ENCODE peak calls at places on chromosomes 2 and 18, in four cellular contexts. One of them, this sample, is unnamed.

GRCh38 chr2:21415234-21415633 is 291.5 kb downstream of the TDRD15 start:
- DNase-seq in CD8-positive, alpha-beta T cell: no peak
- DNase-seq in K562: no peak
- DNase-seq in GM10248: no peak
- DNase-seq in this sample: no peak

GRCh38 chr2:27027211-27027651 is 5.5 kb upstream of the TMEM214 start:
- DNase-seq in CD8-positive, alpha-beta T cell: no peak
- DNase-seq in K562: no peak
- DNase-seq in GM10248: no peak
- DNase-seq in this sample: no peak

GRCh38 chr2:8586397-8587051 is 95.3 kb upstream of the ID2 start:
- DNase-seq in CD8-positive, alpha-beta T cell: no peak
- DNase-seq in K562: no peak
- DNase-seq in GM10248: no peak
- DNase-seq in this sample: no peak

GRCh38 chr2:231015462-231015861 is 19.5 kb downstream of the SPATA3 start:
- DNase-seq in CD8-positive, alpha-beta T cell: no peak
- DNase-seq in K562: no peak
- DNase-seq in GM10248: no peak
- DNase-seq in this sample: no peak

GRCh38 chr2:13522917-13523821 is 806.4 kb downstream of the TRIB2 start:
- DNase-seq in CD8-positive, alpha-beta T cell: no peak
- DNase-seq in K562: no peak
- DNase-seq in GM10248: peak; percentile 29
- DNase-seq in this sample: no peak

GRCh38 chr18:58863539-58864145 is 1.0 kb upstream of the ZNF532 start:
- DNase-seq in CD8-positive, alpha-beta T cell: peak; percentile 61
- DNase-seq in K562: no peak
- DNase-seq in GM10248: peak; percentile 52
- DNase-seq in this sample: peak; percentile 40

GRCh38 chr2:151347904-151348303 is 9.5 kb upstream of the TNFAIP6 start:
- DNase-seq in CD8-positive, alpha-beta T cell: no peak
- DNase-seq in K562: no peak
- DNase-seq in GM10248: no peak
- DNase-seq in this sample: no peak

GRCh38 chr18:28003451-28003850 is 173.5 kb downstream of the CDH2 start:
- DNase-seq in CD8-positive, alpha-beta T cell: no peak
- DNase-seq in K562: no peak
- DNase-seq in GM10248: no peak
- DNase-seq in this sample: no peak

GRCh38 chr2:61620244-61621159 is 82.3 kb upstream of the XPO1 start:
- DNase-seq in CD8-positive, alpha-beta T cell: no peak
- DNase-seq in K562: peak; percentile 59
- DNase-seq in GM10248: peak; percentile 31
- DNase-seq in this sample: no peak

GRCh38 chr2:15940661-15941482 is 522 bp downstream of the MYCN start:
- DNase-seq in CD8-positive, alpha-beta T cell: no peak
- DNase-seq in K562: no peak
- DNase-seq in GM10248: no peak
- DNase-seq in this sample: peak; percentile 15

GRCh38 chr2:59249441-59250330 is 1008.6 kb upstream of the FANCL start:
- DNase-seq in CD8-positive, alpha-beta T cell: no peak
- DNase-seq in K562: no peak
- DNase-seq in GM10248: no peak
- DNase-seq in this sample: no peak

GRCh38 chr18:68769423-68769822 is 28.5 kb upstream of the CCDC102B start:
- DNase-seq in CD8-positive, alpha-beta T cell: no peak
- DNase-seq in K562: no peak
- DNase-seq in GM10248: no peak
- DNase-seq in this sample: no peak

GRCh38 chr2:118738524-118739308 is 108.7 kb downstream of the EN1 start:
- DNase-seq in CD8-positive, alpha-beta T cell: no peak
- DNase-seq in K562: peak; percentile 58
- DNase-seq in GM10248: no peak
- DNase-seq in this sample: no peak

GRCh38 chr2:10448646-10449480 is 736 bp upstream of the ODC1 start:
- DNase-seq in CD8-positive, alpha-beta T cell: peak; percentile 96
- DNase-seq in K562: peak; percentile 67
- DNase-seq in GM10248: peak; percentile 53
- DNase-seq in this sample: peak; percentile 90

GRCh38 chr2:186345745-186346144 is 140.3 kb upstream of the ZC3H15 start:
- DNase-seq in CD8-positive, alpha-beta T cell: no peak
- DNase-seq in K562: no peak
- DNase-seq in GM10248: no peak
- DNase-seq in this sample: no peak

GRCh38 chr2:96090181-96090500 is 26.2 kb downstream of the ADRA2B start:
- DNase-seq in CD8-positive, alpha-beta T cell: no peak
- DNase-seq in K562: no peak
- DNase-seq in GM10248: no peak
- DNase-seq in this sample: peak; percentile 6

GRCh38 chr2:160324161-160324768 is 124.2 kb upstream of the ITGB6 start:
- DNase-seq in CD8-positive, alpha-beta T cell: peak; percentile 57
- DNase-seq in K562: peak; percentile 23
- DNase-seq in GM10248: peak; percentile 29
- DNase-seq in this sample: no peak

GRCh38 chr2:95382686-95383634 is 19.5 kb upstream of the FAHD2A start:
- DNase-seq in CD8-positive, alpha-beta T cell: no peak
- DNase-seq in K562: no peak
- DNase-seq in GM10248: no peak
- DNase-seq in this sample: no peak

GRCh38 chr2:74461187-74462053 is 3.2 kb downstream of the WBP1 start:
- DNase-seq in CD8-positive, alpha-beta T cell: no peak
- DNase-seq in K562: no peak
- DNase-seq in GM10248: no peak
- DNase-seq in this sample: no peak

GRCh38 chr2:237923507-237924163 is 43.2 kb upstream of the UBE2F start:
- DNase-seq in CD8-positive, alpha-beta T cell: peak; percentile 88
- DNase-seq in K562: peak; percentile 95
- DNase-seq in GM10248: peak; percentile 91
- DNase-seq in this sample: peak; percentile 74

GRCh38 chr2:35204881-35205280 is 1150.7 kb upstream of the CRIM1 start:
- DNase-seq in CD8-positive, alpha-beta T cell: no peak
- DNase-seq in K562: no peak
- DNase-seq in GM10248: no peak
- DNase-seq in this sample: no peak

GRCh38 chr2:35199298-35199697 is 1156.3 kb upstream of the CRIM1 start:
- DNase-seq in CD8-positive, alpha-beta T cell: no peak
- DNase-seq in K562: no peak
- DNase-seq in GM10248: no peak
- DNase-seq in this sample: no peak

DNA sequence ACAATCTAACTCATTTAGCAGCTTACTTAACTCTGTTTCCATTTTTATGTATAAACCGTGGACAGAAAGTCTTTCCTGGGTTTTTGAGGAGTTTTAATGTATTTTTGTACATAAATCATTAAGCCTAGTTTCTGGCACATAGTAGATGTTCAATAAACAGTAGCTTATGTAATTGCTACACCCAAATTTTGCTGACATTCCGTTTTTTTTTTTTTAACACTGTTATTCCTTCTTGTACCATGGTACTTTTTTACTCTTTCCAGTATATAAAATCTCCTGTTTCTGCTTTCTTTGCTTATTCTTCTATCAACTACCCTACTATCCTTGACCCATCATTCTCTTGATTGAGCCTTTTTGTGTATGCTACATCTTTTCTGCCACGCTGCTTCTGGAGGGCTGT is 1151.3 kb upstream of the CRIM1 start:
- DNase-seq in CD8-positive, alpha-beta T cell: no peak
- DNase-seq in K562: no peak
- DNase-seq in GM10248: no peak
- DNase-seq in this sample: no peak
- TF ChIP-seq CTCF in CD8-positive, alpha-beta T cell: no peak
- TF ChIP-seq CTCF in K562: no peak
- TF ChIP-seq CTCF in GM10248: no peak
- TF ChIP-seq CTCF in this sample: no peak

GRCh38 chr2:64931536-64932326 is 57.5 kb upstream of the SLC1A4 start:
- DNase-seq in CD8-positive, alpha-beta T cell: no peak
- DNase-seq in K562: no peak
- DNase-seq in GM10248: no peak
- DNase-seq in this sample: no peak
- TF ChIP-seq CTCF in CD8-positive, alpha-beta T cell: no peak
- TF ChIP-seq CTCF in K562: no peak
- TF ChIP-seq CTCF in GM10248: no peak
- TF ChIP-seq CTCF in this sample: no peak

DNA sequence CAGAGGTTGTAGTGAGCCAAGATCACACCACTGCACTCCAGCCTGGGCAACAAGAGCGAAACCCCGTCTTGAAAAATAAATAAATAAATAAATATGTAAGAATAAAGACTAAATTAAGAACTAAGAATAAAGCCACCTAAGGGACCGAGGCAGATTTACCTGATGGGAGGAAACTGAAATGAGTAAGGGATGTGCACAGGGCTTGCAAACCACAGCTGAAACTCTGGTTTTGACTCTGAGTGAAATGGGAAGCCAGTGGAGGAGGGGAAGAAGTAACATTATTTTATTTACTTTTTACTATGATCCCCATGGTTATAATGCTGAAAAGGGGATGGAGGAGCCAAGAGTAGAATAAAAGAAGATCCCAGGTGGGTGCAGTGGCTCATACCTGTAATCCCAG is 107.3 kb downstream of the CABYR start:
- DNase-seq in CD8-positive, alpha-beta T cell: no peak
- DNase-seq in K562: no peak
- DNase-seq in GM10248: peak; percentile 42
- DNase-seq in this sample: no peak
- TF ChIP-seq CTCF in CD8-positive, alpha-beta T cell: no peak
- TF ChIP-seq CTCF in K562: no peak
- TF ChIP-seq CTCF in GM10248: no peak
- TF ChIP-seq CTCF in this sample: no peak

GRCh38 chr2:80293026-80293425 is 11.5 kb downstream of the LRRTM1 start:
- DNase-seq in CD8-positive, alpha-beta T cell: no peak
- DNase-seq in K562: no peak
- DNase-seq in GM10248: no peak
- DNase-seq in this sample: no peak

GRCh38 chr2:80292474-80292873 is 12.1 kb downstream of the LRRTM1 start:
- DNase-seq in CD8-positive, alpha-beta T cell: no peak
- DNase-seq in K562: no peak
- DNase-seq in GM10248: no peak
- DNase-seq in this sample: no peak

DNA sequence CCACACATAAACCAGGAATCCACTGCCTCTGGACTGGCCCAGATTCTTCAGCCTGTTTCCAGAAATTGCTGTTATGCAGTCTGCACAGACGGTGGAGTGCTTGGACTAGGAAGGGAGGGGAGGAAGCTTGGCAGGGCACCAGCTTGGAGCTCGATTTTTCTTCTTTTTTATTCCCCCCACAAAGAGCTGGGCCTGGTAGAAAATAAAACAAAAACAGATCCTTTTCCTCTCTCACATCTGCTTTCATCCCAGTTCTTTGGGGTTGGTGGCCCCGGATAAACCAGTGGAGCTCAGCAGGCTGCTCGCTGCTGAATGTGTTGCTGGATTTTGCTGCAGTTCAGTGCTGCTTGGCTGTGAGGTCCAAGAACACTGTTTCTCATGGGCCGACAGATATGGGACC is 16.0 kb downstream of the LRRTM1 start:
- DNase-seq in CD8-positive, alpha-beta T cell: no peak
- DNase-seq in K562: no peak
- DNase-seq in GM10248: no peak
- DNase-seq in this sample: no peak
- TF ChIP-seq CTCF in CD8-positive, alpha-beta T cell: no peak
- TF ChIP-seq CTCF in K562: peak; percentile 14
- TF ChIP-seq CTCF in GM10248: no peak
- TF ChIP-seq CTCF in this sample: peak; percentile 30

GRCh38 chr2:216877085-216877484 is 17.2 kb upstream of the TNP1 start:
- DNase-seq in CD8-positive, alpha-beta T cell: no peak
- DNase-seq in K562: no peak
- DNase-seq in GM10248: no peak
- DNase-seq in this sample: no peak
- TF ChIP-seq CTCF in CD8-positive, alpha-beta T cell: no peak
- TF ChIP-seq CTCF in K562: peak; percentile 11
- TF ChIP-seq CTCF in GM10248: no peak
- TF ChIP-seq CTCF in this sample: no peak

DNA sequence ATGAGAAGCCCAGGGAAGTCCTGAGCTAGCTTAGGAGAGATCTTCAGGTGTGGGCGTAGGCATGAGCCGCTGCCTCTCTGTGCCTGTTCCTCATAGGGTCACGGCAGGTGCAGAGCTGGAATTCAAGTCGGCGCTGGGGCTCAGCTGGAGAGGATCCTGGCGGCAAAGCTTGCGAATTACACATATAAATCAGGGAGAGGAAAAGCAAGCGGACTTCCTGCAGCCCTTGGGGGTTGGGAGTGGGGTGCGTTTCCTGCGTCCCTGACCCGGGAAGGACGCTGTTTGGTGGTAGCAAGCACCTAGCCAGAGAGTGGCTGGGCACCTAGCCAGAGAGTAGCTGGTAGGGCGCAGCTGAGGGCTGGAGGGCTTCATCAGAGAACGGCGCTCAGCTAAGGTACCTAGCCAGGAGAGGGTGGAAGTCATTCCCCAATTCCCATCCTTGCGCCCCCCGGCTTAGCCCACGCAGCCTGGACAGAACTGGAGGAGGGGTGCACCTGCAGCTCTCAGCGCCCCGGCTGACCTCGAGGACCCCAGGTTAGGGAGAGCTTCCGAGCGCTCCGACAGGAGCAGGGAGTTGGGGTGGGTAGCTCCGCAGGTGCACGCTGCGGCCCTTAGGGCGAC is 459 bp upstream of the EFR3B start:
- DNase-seq in CD8-positive, alpha-beta T cell: peak; percentile 51
- DNase-seq in K562: peak; percentile 12
- DNase-seq in GM10248: no peak
- DNase-seq in this sample: peak; percentile 68
- TF ChIP-seq CTCF in CD8-positive, alpha-beta T cell: no peak
- TF ChIP-seq CTCF in K562: no peak
- TF ChIP-seq CTCF in GM10248: no peak
- TF ChIP-seq CTCF in this sample: peak; percentile 46

DNA sequence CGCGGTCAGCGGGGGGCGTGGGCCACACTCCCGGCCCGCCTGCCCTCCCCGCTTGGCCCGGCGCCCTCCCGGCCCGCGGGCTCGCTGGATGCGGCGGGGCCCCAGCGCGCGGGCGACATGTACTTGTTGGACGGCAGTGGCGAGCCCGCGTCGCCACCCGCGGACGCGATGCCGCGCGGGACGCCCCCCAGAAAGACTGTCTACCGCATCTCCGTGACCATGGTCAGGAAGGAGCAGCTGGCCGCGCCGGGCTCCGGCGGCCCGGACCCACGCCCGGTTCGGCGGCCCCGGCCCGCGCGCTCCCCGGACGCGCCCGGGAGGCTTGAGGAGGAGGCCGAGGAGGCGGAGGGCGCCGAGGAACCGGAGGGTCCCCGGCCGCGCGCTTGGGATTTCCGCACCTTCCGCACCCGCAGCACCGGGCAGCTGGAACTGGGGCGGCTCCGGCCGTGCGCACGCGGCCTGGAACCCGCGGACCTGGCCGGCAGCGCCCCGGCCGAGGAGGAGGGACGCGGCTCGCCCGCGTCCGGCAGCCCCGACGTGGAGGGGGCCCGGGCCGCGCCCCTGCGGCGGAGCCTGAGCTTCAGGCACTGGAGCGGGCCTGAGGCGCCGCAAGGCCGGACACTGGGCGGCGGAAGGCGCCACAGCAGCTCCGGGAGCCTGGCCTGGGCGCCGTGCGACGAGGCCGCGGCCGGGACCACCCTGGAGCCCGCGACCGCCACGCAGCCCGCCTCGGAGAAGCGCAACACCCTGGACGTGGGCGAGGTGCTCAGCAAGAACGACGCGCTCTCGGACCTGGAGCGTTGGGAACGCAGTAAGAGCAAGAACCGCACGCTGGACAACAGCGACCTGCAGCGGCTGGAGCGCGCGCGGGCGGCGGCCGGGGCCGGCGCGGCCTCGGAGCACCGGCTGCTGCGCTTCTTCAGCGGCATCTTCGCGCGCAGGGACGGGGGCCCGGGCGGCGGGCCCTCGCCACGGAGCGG is 176.4 kb downstream of the AGAP1 start:
- DNase-seq in CD8-positive, alpha-beta T cell: no peak
- DNase-seq in K562: no peak
- DNase-seq in GM10248: no peak
- DNase-seq in this sample: peak; percentile 51
- TF ChIP-seq CTCF in CD8-positive, alpha-beta T cell: no peak
- TF ChIP-seq CTCF in K562: no peak
- TF ChIP-seq CTCF in GM10248: no peak
- TF ChIP-seq CTCF in this sample: peak; percentile 57

This sample was measured in progenitor cell of endocrine pancreas.